ENCODE peak calls at places on chromosomes 4 and X, in four cellular contexts. One of them, this sample, is unnamed.

GRCh38 chrX:129600981-129601424 is 53.8 kb downstream of the APLN start:
- DNase-seq in HepG2: peak
- DNase-seq in A549: peak
- DNase-seq in WTC11: no peak
- DNase-seq in this sample: peak

GRCh38 chr4:149605601-149606378 is 209.9 kb downstream of the IQCM start:
- DNase-seq in HepG2: no peak
- DNase-seq in A549: no peak
- DNase-seq in WTC11: peak
- DNase-seq in this sample: no peak

GRCh38 chr4:72136429-72136828 is 104.6 kb downstream of the NPFFR2 start:
- DNase-seq in HepG2: no peak
- DNase-seq in A549: no peak
- DNase-seq in WTC11: no peak
- DNase-seq in this sample: no peak

GRCh38 chr4:33390977-33391376 is 2670.8 kb downstream of the PCDH7 start:
- DNase-seq in HepG2: no peak
- DNase-seq in A549: no peak
- DNase-seq in WTC11: no peak
- DNase-seq in this sample: no peak

GRCh38 chr4:139603576-139604387 is 47.8 kb upstream of the SETD7 start:
- DNase-seq in HepG2: peak
- DNase-seq in A549: peak
- DNase-seq in WTC11: peak
- DNase-seq in this sample: peak

GRCh38 chr4:185468999-185469398 is 2.5 kb downstream of the CCDC110 start:
- DNase-seq in HepG2: no peak
- DNase-seq in A549: no peak
- DNase-seq in WTC11: no peak
- DNase-seq in this sample: no peak

GRCh38 chr4:15930314-15930713 is 8.2 kb downstream of the FGFBP1 start:
- DNase-seq in HepG2: no peak
- DNase-seq in A549: no peak
- DNase-seq in WTC11: no peak
- DNase-seq in this sample: no peak

GRCh38 chrX:150955590-150955989 is 27.5 kb upstream of the HMGB3 start:
- DNase-seq in HepG2: no peak
- DNase-seq in A549: no peak
- DNase-seq in WTC11: no peak
- DNase-seq in this sample: no peak

GRCh38 chr4:6281436-6282144 is 11.9 kb downstream of the WFS1 start:
- DNase-seq in HepG2: no peak
- DNase-seq in A549: no peak
- DNase-seq in WTC11: no peak
- DNase-seq in this sample: no peak

GRCh38 chrX:118975831-118976598 is 1.6 kb downstream of the LONRF3 start:
- DNase-seq in HepG2: peak
- DNase-seq in A549: peak
- DNase-seq in WTC11: peak
- DNase-seq in this sample: peak

GRCh38 chr4:10180927-10181744 is 64.5 kb upstream of the WDR1 start:
- DNase-seq in HepG2: no peak
- DNase-seq in A549: no peak
- DNase-seq in WTC11: no peak
- DNase-seq in this sample: peak

GRCh38 chr4:117796677-117797076 is 237.6 kb upstream of the NDST3 start:
- DNase-seq in HepG2: no peak
- DNase-seq in A549: no peak
- DNase-seq in WTC11: no peak
- DNase-seq in this sample: no peak

GRCh38 chrX:65685112-65685511 is 17.7 kb downstream of the MSN start:
- DNase-seq in HepG2: no peak
- DNase-seq in A549: no peak
- DNase-seq in WTC11: no peak
- DNase-seq in this sample: no peak

GRCh38 chrX:100494974-100495373 is 84.9 kb upstream of the PCDH19 start:
- DNase-seq in HepG2: no peak
- DNase-seq in A549: no peak
- DNase-seq in WTC11: no peak
- DNase-seq in this sample: no peak

GRCh38 chr4:150021483-150021882 is 56.8 kb upstream of the DCLK2 start:
- DNase-seq in HepG2: no peak
- DNase-seq in A549: no peak
- DNase-seq in WTC11: no peak
- DNase-seq in this sample: no peak

GRCh38 chrX:48779399-48779798 is 7.0 kb upstream of the GATA1 start:
- DNase-seq in HepG2: no peak
- DNase-seq in A549: no peak
- DNase-seq in WTC11: no peak
- DNase-seq in this sample: no peak

GRCh38 chr4:120853101-120853940 is 69.2 kb downstream of the PRDM5 start:
- DNase-seq in HepG2: no peak
- DNase-seq in A549: no peak
- DNase-seq in WTC11: no peak
- DNase-seq in this sample: no peak

GRCh38 chr4:97990409-97990808 is 152.9 kb downstream of the STPG2 start:
- DNase-seq in HepG2: no peak
- DNase-seq in A549: no peak
- DNase-seq in WTC11: no peak
- DNase-seq in this sample: no peak

GRCh38 chr4:93313207-93313606 is 515.3 kb upstream of the ATOH1 start:
- DNase-seq in HepG2: no peak
- DNase-seq in A549: no peak
- DNase-seq in WTC11: no peak
- DNase-seq in this sample: no peak

GRCh38 chr4:166458756-166459155 is 585.7 kb downstream of the TLL1 start:
- DNase-seq in HepG2: no peak
- DNase-seq in A549: no peak
- DNase-seq in WTC11: no peak
- DNase-seq in this sample: no peak

GRCh38 chr4:8914461-8915171 is 43.0 kb upstream of the HMX1 start:
- DNase-seq in HepG2: no peak
- DNase-seq in A549: no peak
- DNase-seq in WTC11: no peak
- DNase-seq in this sample: no peak

GRCh38 chr4:54065282-54066087 is 1.1 kb upstream of the CHIC2 start:
- DNase-seq in HepG2: no peak
- DNase-seq in A549: no peak
- DNase-seq in WTC11: no peak
- DNase-seq in this sample: no peak

GRCh38 chr4:22873899-22874298 is 181.2 kb downstream of the GBA3 start:
- DNase-seq in HepG2: no peak
- DNase-seq in A549: no peak
- DNase-seq in WTC11: no peak
- DNase-seq in this sample: no peak

GRCh38 chr4:34720563-34720962 is 1523.8 kb downstream of the ARAP2 start:
- DNase-seq in HepG2: peak
- DNase-seq in A549: peak
- DNase-seq in WTC11: no peak
- DNase-seq in this sample: no peak

GRCh38 chrX:30309139-30309571 is at the start of gene NR0B1:
- DNase-seq in HepG2: no peak
- DNase-seq in A549: peak
- DNase-seq in WTC11: peak
- DNase-seq in this sample: no peak

GRCh38 chr4:56689231-56689630 is 8.1 kb upstream of the HOPX start:
- DNase-seq in HepG2: no peak
- DNase-seq in A549: no peak
- DNase-seq in WTC11: no peak
- DNase-seq in this sample: no peak

GRCh38 chrX:101276238-101276637 is 14.9 kb downstream of the TAF7L start:
- DNase-seq in HepG2: no peak
- DNase-seq in A549: no peak
- DNase-seq in WTC11: no peak
- DNase-seq in this sample: no peak

GRCh38 chr4:183987529-183987946 is 82.4 kb downstream of the STOX2 start:
- DNase-seq in HepG2: no peak
- DNase-seq in A549: peak
- DNase-seq in WTC11: peak
- DNase-seq in this sample: no peak

GRCh38 chr4:112515278-112516075 is 503 bp downstream of the NEUROG2 start:
- DNase-seq in HepG2: no peak
- DNase-seq in A549: no peak
- DNase-seq in WTC11: peak
- DNase-seq in this sample: peak

GRCh38 chrX:87003031-87003430 is 514.6 kb upstream of the KLHL4 start:
- DNase-seq in HepG2: no peak
- DNase-seq in A549: no peak
- DNase-seq in WTC11: no peak
- DNase-seq in this sample: no peak

GRCh38 chrX:114465689-114466088 is 118.2 kb upstream of the HTR2C start:
- DNase-seq in HepG2: no peak
- DNase-seq in A549: no peak
- DNase-seq in WTC11: no peak
- DNase-seq in this sample: no peak

GRCh38 chr4:126592088-126592487 is 1040.7 kb upstream of the INTU start:
- DNase-seq in HepG2: no peak
- DNase-seq in A549: no peak
- DNase-seq in WTC11: no peak
- DNase-seq in this sample: no peak

GRCh38 chrX:153687121-153688039 is at the start of gene SLC6A8:
- DNase-seq in HepG2: peak
- DNase-seq in A549: peak
- DNase-seq in WTC11: peak
- DNase-seq in this sample: peak

GRCh38 chr4:109184421-109184956 is 118.0 kb downstream of the COL25A1 start:
- DNase-seq in HepG2: no peak
- DNase-seq in A549: no peak
- DNase-seq in WTC11: no peak
- DNase-seq in this sample: no peak

GRCh38 chrX:150731795-150732194 is 38.6 kb downstream of the MTMR1 start:
- DNase-seq in HepG2: no peak
- DNase-seq in A549: no peak
- DNase-seq in WTC11: no peak
- DNase-seq in this sample: peak

GRCh38 chr4:66554844-66555243 is 884.6 kb upstream of the EPHA5 start:
- DNase-seq in HepG2: no peak
- DNase-seq in A549: no peak
- DNase-seq in WTC11: no peak
- DNase-seq in this sample: no peak

GRCh38 chrX:155841232-155841631 is 39.9 kb upstream of the VAMP7 start:
- DNase-seq in HepG2: no peak
- DNase-seq in A549: no peak
- DNase-seq in WTC11: no peak
- DNase-seq in this sample: no peak

GRCh38 chrX:27439771-27440170 is 23.4 kb downstream of the PPP4R3C start:
- DNase-seq in HepG2: no peak
- DNase-seq in A549: no peak
- DNase-seq in WTC11: no peak
- DNase-seq in this sample: no peak

GRCh38 chrX:44415639-44416386 is 72.3 kb upstream of the EFHC2 start:
- DNase-seq in HepG2: no peak
- DNase-seq in A549: no peak
- DNase-seq in WTC11: no peak
- DNase-seq in this sample: no peak

GRCh38 chr4:133594246-133595207 is 445.4 kb downstream of the PCDH10 start:
- DNase-seq in HepG2: no peak
- DNase-seq in A549: no peak
- DNase-seq in WTC11: no peak
- DNase-seq in this sample: no peak
- TF ChIP-seq HMGXB4 in HepG2: no peak
- TF ChIP-seq HMGXB4 in A549: no peak
- TF ChIP-seq HMGXB4 in WTC11: no peak
- TF ChIP-seq HMGXB4 in this sample: no peak

GRCh38 chrX:53544936-53545335 is 110.8 kb upstream of the HSD17B10 start:
- DNase-seq in HepG2: no peak
- DNase-seq in A549: no peak
- DNase-seq in WTC11: no peak
- DNase-seq in this sample: no peak
- TF ChIP-seq HMGXB4 in HepG2: no peak
- TF ChIP-seq HMGXB4 in A549: no peak
- TF ChIP-seq HMGXB4 in WTC11: no peak
- TF ChIP-seq HMGXB4 in this sample: no peak

DNA sequence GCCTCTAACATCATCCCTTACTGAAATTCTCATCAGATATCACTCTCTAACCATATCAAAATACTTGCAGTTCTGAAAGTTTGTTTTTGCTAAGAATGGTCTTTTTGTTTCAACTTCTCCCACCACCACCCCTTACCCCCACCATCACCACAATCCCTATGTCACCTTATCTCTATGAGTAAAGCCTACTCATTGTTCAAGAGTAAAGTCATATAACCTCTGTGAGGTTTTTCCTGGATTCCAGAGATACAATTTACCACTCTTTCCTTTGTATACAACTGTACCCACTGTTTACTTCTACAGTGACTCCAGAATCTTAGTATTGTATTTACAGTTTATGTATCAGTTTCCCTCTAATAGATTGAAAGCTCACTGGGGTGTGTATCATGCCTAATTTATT is 158.0 kb upstream of the PCDH10 start:
- DNase-seq in HepG2: no peak
- DNase-seq in A549: no peak
- DNase-seq in WTC11: no peak
- DNase-seq in this sample: no peak
- TF ChIP-seq HMGXB4 in HepG2: no peak
- TF ChIP-seq HMGXB4 in A549: no peak
- TF ChIP-seq HMGXB4 in WTC11: no peak
- TF ChIP-seq HMGXB4 in this sample: no peak

GRCh38 chrX:16239211-16239610 is 71.9 kb downstream of the MAGEB17 start:
- DNase-seq in HepG2: no peak
- DNase-seq in A549: peak
- DNase-seq in WTC11: no peak
- DNase-seq in this sample: no peak
- TF ChIP-seq HMGXB4 in HepG2: no peak
- TF ChIP-seq HMGXB4 in A549: no peak
- TF ChIP-seq HMGXB4 in WTC11: no peak
- TF ChIP-seq HMGXB4 in this sample: no peak

This sample was measured in K562.